ENCODE peak calls at places on chromosomes 3 and 15, in eight cellular contexts. Y, M, R, Q, P, K, T and O are unnamed samples.

GRCh38 chr15:53830707-53831386 is 71.4 kb upstream of the WDR72 start:
- DNase-seq in R (no peak), Y (no peak), M (no peak), Q (no peak), K (no peak), P (no peak), T (no peak), O (no peak)

GRCh38 chr15:53520867-53521525 is 238.5 kb downstream of the WDR72 start:
- DNase-seq in Q (no peak), Y (no peak), R (no peak), K (no peak), M (no peak), P (no peak), T (no peak), O (no peak)

GRCh38 chr15:77852241-77853007 is 219.7 kb upstream of the LINGO1 start:
- DNase-seq in Q (no peak), K (no peak), Y (no peak), M (no peak), T (no peak), P (no peak), R (no peak), O (no peak)

GRCh38 chr3:123084192-123084591 is 17.4 kb downstream of the PDIA5 start:
- DNase-seq in Y (no peak), K (no peak), Q (no peak), T (no peak), M (no peak), R (no peak), P (no peak), O (no peak)

GRCh38 chr15:77060560-77060959 is 10.3 kb downstream of the TSPAN3 start:
- DNase-seq in P (peak; percentile 72), Q (no peak), R (no peak), Y (peak; percentile 63), M (no peak), K (no peak), T (no peak), O (no peak)

GRCh38 chr15:69265347-69265955 is 33.3 kb upstream of the PAQR5 start:
- DNase-seq in M (no peak), K (no peak), R (peak; percentile 24), T (no peak), P (peak; percentile 14), Q (no peak), Y (peak; percentile 56), O (no peak)

GRCh38 chr3:112378989-112379692 is 46.2 kb downstream of the CD200 start:
- DNase-seq in M (no peak), Y (peak; percentile 99), K (peak; percentile 95), R (no peak), Q (no peak), T (no peak), P (peak; percentile 77), O (no peak)

GRCh38 chr3:13888576-13888975 is 8.7 kb upstream of the WNT7A start:
- DNase-seq in R (no peak), T (no peak), M (no peak), P (no peak), Q (no peak), Y (no peak), K (no peak), O (no peak)

GRCh38 chr15:95298729-95299128 is 1031.8 kb upstream of the NR2F2 start:
- DNase-seq in M (no peak), P (no peak), T (no peak), Y (no peak), Q (no peak), K (peak; percentile 67), R (no peak), O (no peak)

GRCh38 chr15:34358367-34358766 is 8.6 kb downstream of the LPCAT4 start:
- DNase-seq in M (no peak), R (no peak), Y (peak; percentile 22), P (peak; percentile 39), K (no peak), Q (no peak), T (no peak), O (no peak)

GRCh38 chr3:71599416-71599815 is 15.9 kb upstream of the FOXP1 start:
- DNase-seq in K (no peak), T (no peak), P (peak; percentile 29), R (no peak), Y (peak; percentile 48), M (no peak), Q (no peak), O (no peak)

GRCh38 chr3:183817111-183817510 is 8.3 kb downstream of the MAP6D1 start:
- DNase-seq in P (no peak), M (no peak), Q (no peak), T (no peak), K (no peak), R (no peak), Y (no peak), O (no peak)

GRCh38 chr3:66195347-66195783 is 25.4 kb upstream of the SLC25A26 start:
- DNase-seq in P (peak; percentile 90), Y (peak; percentile 55), R (peak; percentile 55), M (peak; percentile 98), Q (peak; percentile 41), T (no peak), K (no peak), O (peak; percentile 39)
- H3K4me3 ChIP-seq in P (peak overlapping the region; percentile 6), Y (no peak overlapping the region), R (no peak overlapping the region), M (peak overlapping the region; percentile 18), Q (peak overlapping the region; percentile 66), T (no peak overlapping the region), K (no peak overlapping the region), O (peak overlapping the region; percentile 26)

GRCh38 chr3:30635072-30635471 is 28.7 kb downstream of the TGFBR2 start:
- DNase-seq in K (no peak), P (no peak), Y (no peak), M (no peak), R (no peak), T (no peak), Q (no peak), O (no peak)

GRCh38 chr3:30632521-30632920 is 26.1 kb downstream of the TGFBR2 start:
- DNase-seq in K (no peak), R (no peak), Y (no peak), M (no peak), T (no peak), P (no peak), Q (no peak), O (no peak)

GRCh38 chr3:30632065-30632464 is 25.7 kb downstream of the TGFBR2 start:
- DNase-seq in T (no peak), P (peak; percentile 65), R (no peak), Y (no peak), K (no peak), Q (no peak), M (no peak), O (no peak)

GRCh38 chr3:30631237-30631961 is 25.0 kb downstream of the TGFBR2 start:
- DNase-seq in K (peak; percentile 41), R (no peak), M (no peak), P (peak; percentile 48), T (peak; percentile 37), Y (peak; percentile 80), Q (no peak), O (no peak)

GRCh38 chr3:30633718-30634117 is 27.3 kb downstream of the TGFBR2 start:
- DNase-seq in Q (no peak), R (no peak), Y (no peak), M (no peak), K (no peak), P (no peak), T (no peak), O (no peak)
- H3K4me3 ChIP-seq in Q (no peak overlapping the region), R (no peak overlapping the region), Y (no peak overlapping the region), M (no peak overlapping the region), K (no peak overlapping the region), P (no peak overlapping the region), T (no peak overlapping the region), O (no peak overlapping the region)

DNA sequence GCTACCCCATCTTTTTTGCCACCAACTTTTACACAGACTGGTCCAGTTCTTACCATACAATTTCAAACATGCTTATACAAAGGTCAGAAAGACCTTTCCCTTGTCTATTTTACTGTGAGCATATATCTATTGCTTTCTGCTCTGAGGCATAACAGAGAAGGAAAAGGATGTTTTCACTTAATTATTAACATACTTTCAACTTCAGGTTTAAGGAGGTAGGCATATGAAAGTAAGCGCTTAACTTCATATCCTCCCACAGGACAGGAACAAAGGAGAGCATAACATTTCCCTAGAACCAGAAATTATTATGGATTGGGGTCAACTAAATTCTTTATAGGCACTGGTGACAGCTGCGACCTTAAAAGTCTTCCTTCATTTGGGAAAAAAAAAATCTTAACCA is 1.1 kb downstream of the MYEF2 start:
- DNase-seq in Y (no peak), Q (no peak), K (no peak), R (no peak), P (no peak), M (no peak), T (no peak), O (no peak)
- H3K4me3 ChIP-seq in Y (no peak overlapping the region), Q (no peak overlapping the region), K (no peak overlapping the region), R (peak overlapping the region; percentile 75), P (peak overlapping the region; percentile 61), M (peak overlapping the region; percentile 75), T (no peak overlapping the region), O (peak overlapping the region; percentile 57)

GRCh38 chr15:66251790-66252355 is 1.7 kb downstream of the MEGF11 start:
- DNase-seq in Y (no peak), M (peak; percentile 16), Q (no peak), T (no peak), P (peak; percentile 28), R (no peak), K (no peak), O (no peak)
- H3K4me3 ChIP-seq in Y (peak overlapping the region; percentile 41), M (peak overlapping the region; percentile 52), Q (no peak overlapping the region), T (peak overlapping the region; percentile 57), P (no peak overlapping the region), R (no peak overlapping the region), K (no peak overlapping the region), O (no peak overlapping the region)

GRCh38 chr15:58413253-58413652 is 18.5 kb upstream of the LIPC start:
- DNase-seq in T (no peak), R (no peak), K (no peak), P (no peak), Y (no peak), Q (no peak), M (no peak), O (no peak)

GRCh38 chr15:58407366-58407765 is 24.4 kb upstream of the LIPC start:
- DNase-seq in Q (no peak), M (no peak), Y (no peak), K (no peak), P (no peak), R (no peak), T (no peak), O (no peak)

GRCh38 chr15:58409861-58410260 is 21.9 kb upstream of the LIPC start:
- DNase-seq in T (no peak), Y (no peak), P (no peak), M (no peak), Q (no peak), R (no peak), K (no peak), O (no peak)

GRCh38 chr15:58407786-58408185 is 24.0 kb upstream of the LIPC start:
- DNase-seq in K (no peak), Q (no peak), R (no peak), M (no peak), T (no peak), Y (no peak), P (no peak), O (no peak)

GRCh38 chr15:58410353-58410752 is 21.4 kb upstream of the LIPC start:
- DNase-seq in M (no peak), T (no peak), Q (no peak), K (no peak), Y (no peak), P (peak; percentile 36), R (peak; percentile 19), O (no peak)
- H3K4me3 ChIP-seq in M (no peak overlapping the region), T (peak overlapping the region; percentile 51), Q (no peak overlapping the region), K (no peak overlapping the region), Y (no peak overlapping the region), P (peak overlapping the region; percentile 34), R (no peak overlapping the region), O (no peak overlapping the region)